ENCODE peak calls at places on chromosomes 4 and X, in five cellular contexts. X is right lobe of liver, I is Peyer's patch, T is ovary, E is endothelial cell of umbilical vein. C is an unnamed sample.

GRCh38 chr4:109052699-109053656 is 249.5 kb downstream of the COL25A1 start:
- DNase-seq in X (no peak), I (no peak), T (no peak), E (no peak), C (no peak)

GRCh38 chrX:63400340-63400739 is 49.2 kb upstream of the SPIN4 start:
- DNase-seq in X (no peak), I (no peak), T (no peak), E (no peak), C (no peak)

GRCh38 chr4:38672247-38673071 is 8.5 kb downstream of the KLF3 start:
- DNase-seq in X (no peak), I (no peak), T (peak; percentile 48), E (no peak), C (no peak)

GRCh38 chrX:54640721-54641120 is 110.7 kb downstream of the GNL3L start:
- DNase-seq in X (no peak), I (no peak), T (no peak), E (no peak), C (no peak)

GRCh38 chrX:125532411-125533089 is 212.9 kb downstream of the TEX13C start:
- DNase-seq in X (no peak), I (no peak), T (no peak), E (no peak), C (no peak)

GRCh38 chr4:139286186-139286698 is 6.2 kb upstream of the MGARP start:
- DNase-seq in X (no peak), I (no peak), T (no peak), E (no peak), C (no peak)

GRCh38 chr4:73573794-73574528 is 46.3 kb downstream of the RASSF6 start:
- DNase-seq in X (peak; percentile 37), I (peak; percentile 60), T (peak; percentile 62), E (peak; percentile 73), C (peak; percentile 70)

GRCh38 chr4:1869530-1870327 is 1.5 kb upstream of the NSD2 start:
- DNase-seq in X (no peak), I (no peak), T (no peak), E (no peak), C (no peak)

GRCh38 chr4:186299291-186299690 is 33.3 kb downstream of the F11 start:
- DNase-seq in X (no peak), I (no peak), T (no peak), E (no peak), C (no peak)

GRCh38 chr4:118734491-118735205 is 49.5 kb downstream of the METTL14 start:
- DNase-seq in X (no peak), I (no peak), T (no peak), E (no peak), C (no peak)

GRCh38 chr4:41339812-41340809 is 83.4 kb downstream of the UCHL1 start:
- DNase-seq in X (no peak), I (no peak), T (no peak), E (peak; percentile 85), C (no peak)

GRCh38 chrX:23764183-23764582 is 18.8 kb upstream of the SAT1 start:
- DNase-seq in X (no peak), I (no peak), T (no peak), E (no peak), C (no peak)
- H3K27ac ChIP-seq in X (peak overlapping the region; percentile 50), I (no peak overlapping the region), T (no peak overlapping the region), E (no peak overlapping the region), C (no peak overlapping the region)

GRCh38 chrX:2614911-2615310 is 76.2 kb upstream of the CD99 start:
- DNase-seq in X (no peak), I (no peak), T (no peak), E (peak; percentile 87), C (peak; percentile 26)
- TF ChIP-seq CTCF in X (peak; percentile 9), I (no peak), T (peak; percentile 22), E (peak; percentile 36), C (peak; percentile 7)

DNA sequence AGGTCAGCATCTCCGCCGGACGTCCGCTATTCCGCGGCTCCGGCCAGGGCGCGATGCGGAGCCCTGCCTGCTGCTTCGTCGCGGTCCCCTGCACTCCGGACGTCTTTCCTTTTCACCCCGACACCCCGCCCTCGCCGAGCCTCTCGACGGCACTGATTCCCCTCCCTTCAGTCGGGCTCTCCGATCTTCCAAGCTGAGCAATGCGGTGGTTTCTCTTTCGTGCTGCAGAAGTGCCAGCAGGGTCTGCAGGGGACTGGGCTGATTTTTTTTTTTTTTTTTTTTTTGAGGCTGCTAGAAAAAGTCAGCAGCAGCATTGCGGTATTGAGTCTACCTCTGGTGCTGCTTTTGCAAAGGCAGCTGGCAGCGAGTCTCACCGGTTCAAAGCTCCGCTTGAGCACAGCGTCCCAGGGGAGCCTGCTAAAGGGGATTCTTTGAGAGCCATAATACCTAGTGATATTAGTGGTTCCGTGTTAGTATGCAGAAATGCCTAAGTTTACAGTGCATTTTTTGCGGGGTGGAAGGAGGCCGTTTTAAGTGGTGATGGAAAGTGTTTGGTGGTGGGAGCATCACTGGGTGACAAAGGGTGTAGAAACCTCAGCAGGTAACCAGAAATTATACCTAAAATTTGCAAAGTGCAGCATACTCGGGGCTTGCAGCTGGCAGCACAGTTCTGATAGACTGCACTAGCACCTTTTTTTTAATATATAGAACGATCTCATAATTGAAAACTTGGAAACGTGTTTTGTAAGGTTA is 969 bp downstream of the STIM2 start:
- DNase-seq in X (peak; percentile 82), I (peak; percentile 84), T (peak; percentile 65), E (peak; percentile 67), C (peak; percentile 46)
- TF ChIP-seq POLR2A in X (no peak), I (peak; percentile 22), T (no peak), E (peak; percentile 3), C (peak; percentile 10)

GRCh38 chr4:28228575-28228974 is 1367.9 kb downstream of the STIM2 start:
- DNase-seq in X (no peak), I (no peak), T (no peak), E (no peak), C (no peak)

GRCh38 chr4:28225689-28226353 is 1365.2 kb downstream of the STIM2 start:
- DNase-seq in X (no peak), I (no peak), T (no peak), E (peak; percentile 8), C (no peak)

GRCh38 chr4:28232376-28232775 is 1371.7 kb downstream of the STIM2 start:
- DNase-seq in X (no peak), I (no peak), T (no peak), E (no peak), C (no peak)

GRCh38 chr4:28226962-28227361 is 1366.3 kb downstream of the STIM2 start:
- DNase-seq in X (no peak), I (no peak), T (no peak), E (no peak), C (no peak)

GRCh38 chr4:28229092-28229491 is 1368.5 kb downstream of the STIM2 start:
- DNase-seq in X (no peak), I (no peak), T (no peak), E (no peak), C (no peak)
- H3K27ac ChIP-seq in X (no peak overlapping the region), I (no peak overlapping the region), T (no peak overlapping the region), E (no peak overlapping the region), C (no peak overlapping the region)

GRCh38 chrX:119574394-119575266 is at the start of gene UBE2A:
- DNase-seq in X (peak; percentile 90), I (peak; percentile 90), T (peak; percentile 90), E (peak; percentile 90), C (peak; percentile 81)
- TF ChIP-seq CTCF in X (peak; percentile 9), I (no peak), T (peak; percentile 14), E (no peak), C (peak; percentile 7)